ENCODE peak calls at places on chromosomes 16 and 17, in ten cellular contexts. V is choroid plexus epithelial cell, T is Caco-2, X is astrocyte of the spinal cord, H is gastrocnemius medialis, O is left ventricle myocardium inferior, D is left lung, G is cardiac muscle cell, I is breast epithelium, Z is brain microvascular endothelial cell. K is an unnamed sample.

GRCh38 chr17:47895254-47895855 is 681 bp upstream of the SP2 start:
- DNase-seq in X (no peak), Z (no peak), I (no peak), H (peak), V (peak), T (no peak), O (no peak), G (no peak), D (peak), K (no peak)

GRCh38 chr16:21101631-21102420 is 48.8 kb downstream of the DNAH3 start:
- DNase-seq in H (no peak), O (peak), X (peak), D (no peak), Z (peak), G (peak), T (peak), I (no peak), V (peak), K (peak)

GRCh38 chr17:59439711-59440110 is 108.3 kb downstream of the YPEL2 start:
- DNase-seq in I (no peak), H (no peak), T (no peak), X (no peak), D (no peak), O (no peak), V (peak), Z (no peak), G (no peak), K (no peak)

GRCh38 chr17:75750661-75751423 is 14.2 kb downstream of the GALK1 start:
- DNase-seq in T (no peak), G (no peak), H (no peak), O (no peak), I (no peak), Z (no peak), V (no peak), X (no peak), D (no peak), K (no peak)

GRCh38 chr17:8954339-8954738 is 11.2 kb downstream of the PIK3R5 start:
- DNase-seq in V (no peak), I (no peak), O (peak), H (peak), G (no peak), X (no peak), T (no peak), D (peak), Z (no peak), K (no peak)

GRCh38 chr16:78478267-78478821 is 378.9 kb downstream of the WWOX start:
- DNase-seq in X (no peak), Z (no peak), D (no peak), O (no peak), T (no peak), H (no peak), I (no peak), G (no peak), V (peak), K (no peak)

GRCh38 chr17:57260325-57261083 is 4.2 kb downstream of the MSI2 start:
- DNase-seq in T (no peak), O (no peak), D (no peak), V (no peak), H (no peak), Z (no peak), G (no peak), X (no peak), I (no peak), K (no peak)

GRCh38 chr17:43905985-43906852 is 1.1 kb downstream of the MPP2 start:
- DNase-seq in G (peak), D (peak), Z (peak), T (no peak), I (peak), V (peak), X (peak), O (peak), H (peak), K (peak)

GRCh38 chr17:74512041-74512440 is 19.2 kb downstream of the CD300LB start:
- DNase-seq in V (no peak), X (no peak), I (no peak), O (peak), D (no peak), Z (no peak), T (no peak), H (peak), G (peak), K (peak)

GRCh38 chr17:18094409-18094807 is 6.7 kb downstream of the DRG2 start:
- DNase-seq in G (no peak), X (no peak), I (no peak), O (no peak), D (no peak), T (no peak), H (no peak), V (no peak), Z (no peak), K (no peak)

GRCh38 chr16:65725156-65725845 is 603.4 kb upstream of the CDH11 start:
- DNase-seq in Z (peak), O (no peak), G (peak), V (peak), T (no peak), X (peak), D (no peak), I (no peak), H (no peak), K (no peak)

GRCh38 chr16:81716478-81717210 is 62.4 kb upstream of the PLCG2 start:
- DNase-seq in O (peak), H (no peak), Z (no peak), X (no peak), I (no peak), G (no peak), T (no peak), D (no peak), V (no peak), K (no peak)

GRCh38 chr17:73798111-73798748 is 154.0 kb upstream of the SDK2 start:
- DNase-seq in X (peak), D (no peak), O (no peak), Z (peak), I (no peak), T (peak), V (peak), H (no peak), G (peak), K (peak)

GRCh38 chr16:53041196-53041977 is 11.3 kb downstream of the CHD9NB start:
- DNase-seq in Z (no peak), V (peak), X (peak), O (peak), T (peak), D (no peak), I (peak), G (peak), H (peak), K (peak)

GRCh38 chr17:32807577-32807976 is 69.3 kb downstream of the MYO1D start:
- DNase-seq in Z (no peak), D (no peak), T (no peak), I (no peak), G (no peak), O (no peak), H (no peak), V (no peak), X (no peak), K (peak)

GRCh38 chr17:7166873-7167272 is 12.3 kb downstream of the ASGR1 start:
- DNase-seq in X (no peak), T (no peak), I (no peak), Z (no peak), O (no peak), D (no peak), V (no peak), H (no peak), G (no peak), K (no peak)

GRCh38 chr16:26598061-26598460 is 468.7 kb upstream of the C16orf82 start:
- DNase-seq in H (no peak), T (no peak), I (no peak), X (no peak), D (no peak), O (no peak), V (peak), G (no peak), Z (peak), K (no peak)

GRCh38 chr16:78098544-78099371 is 696 bp upstream of the WWOX start:
- DNase-seq in T (no peak), G (no peak), X (no peak), I (no peak), Z (no peak), V (no peak), D (no peak), O (no peak), H (no peak), K (no peak)

GRCh38 chr17:60167095-60167741 is 17.4 kb downstream of the CA4 start:
- DNase-seq in I (no peak), D (no peak), G (no peak), H (no peak), Z (no peak), X (no peak), T (no peak), V (no peak), O (no peak), K (no peak)

GRCh38 chr17:59846391-59847165 is 46.2 kb downstream of the TUBD1 start:
- DNase-seq in G (peak), H (peak), O (peak), Z (peak), V (peak), I (peak), X (peak), T (peak), D (peak), K (peak)

GRCh38 chr16:85334718-85335583 is 222.7 kb upstream of the CIBAR2 start:
- DNase-seq in O (no peak), D (no peak), X (no peak), G (peak), T (peak), V (peak), I (no peak), Z (no peak), H (no peak), K (no peak)

GRCh38 chr16:88700636-88701482 is 5.3 kb downstream of the RNF166 start:
- DNase-seq in Z (peak), I (peak), V (peak), O (peak), T (no peak), H (peak), G (peak), D (peak), X (peak), K (peak)

GRCh38 chr17:74125160-74125559 is 78.3 kb upstream of the RPL38 start:
- DNase-seq in D (no peak), H (no peak), O (no peak), T (peak), V (no peak), I (no peak), G (no peak), X (no peak), Z (no peak), K (no peak)

GRCh38 chr16:17002557-17002956 is 468.2 kb downstream of the XYLT1 start:
- DNase-seq in O (no peak), Z (no peak), T (no peak), X (no peak), H (no peak), V (no peak), G (no peak), I (no peak), D (no peak), K (no peak)

GRCh38 chr17:58337600-58338453 is 9.2 kb upstream of the TSPOAP1 start:
- DNase-seq in G (peak), V (peak), T (peak), H (peak), D (peak), I (peak), X (peak), O (peak), Z (peak), K (peak)
- H3K4me3 ChIP-seq in G (no peak), V (no peak), T (no peak), H (no peak), D (peak), I (no peak), X (no peak), O (peak), Z (no peak), K (no peak)

GRCh38 chr17:64153565-64153964 is 23.6 kb upstream of the ERN1 start:
- DNase-seq in O (no peak), V (no peak), Z (no peak), D (no peak), T (no peak), H (no peak), I (no peak), G (no peak), X (no peak), K (no peak)
- TF ChIP-seq CTCF in O (no peak), V (no peak), Z (no peak), D (no peak), T (no peak), H (no peak), I (no peak), G (no peak), X (no peak), K (no peak)

DNA sequence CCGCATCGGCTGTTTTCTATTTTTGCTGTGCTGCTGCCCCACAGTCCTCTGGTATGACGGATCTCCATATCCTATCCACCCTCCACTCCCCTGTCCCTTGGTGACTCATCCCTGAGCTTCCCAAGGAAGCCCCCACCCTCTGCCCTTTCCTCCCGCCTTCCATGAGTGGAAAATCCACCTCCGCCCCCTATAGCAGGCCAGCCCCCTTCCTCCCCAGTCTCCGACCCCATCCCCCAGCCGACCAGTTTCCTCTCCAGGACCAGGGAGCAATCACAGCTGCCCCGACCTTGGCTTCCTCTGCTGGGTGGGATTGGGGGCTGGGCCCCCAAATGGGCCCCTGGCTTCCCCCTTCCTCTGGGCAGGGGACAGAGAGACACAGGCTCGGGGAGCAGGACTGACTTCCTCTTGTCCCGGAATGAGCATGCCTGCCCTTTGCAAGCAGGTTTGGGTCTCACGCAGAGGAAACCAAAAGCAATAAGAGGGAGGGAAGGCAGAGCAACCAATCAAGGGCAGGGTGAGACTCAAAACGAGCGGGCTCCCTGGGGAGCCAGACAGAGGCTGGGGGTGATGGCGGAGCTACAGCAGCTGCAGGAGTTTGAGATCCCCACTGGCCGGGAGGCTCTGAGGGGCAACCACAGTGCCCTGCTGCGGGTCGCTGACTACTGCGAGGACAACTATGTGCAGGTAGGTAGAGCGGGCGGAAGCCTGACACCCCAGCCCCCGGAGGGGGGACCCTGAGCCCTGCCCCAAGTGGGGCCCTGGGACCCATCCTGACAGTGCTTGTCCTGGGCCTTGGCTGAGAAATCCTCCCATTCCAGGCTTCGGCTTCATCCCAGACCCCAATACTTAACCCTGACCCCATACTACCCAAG is at the start of the genes ABI3 and GNGT2:
- DNase-seq in Z (peak), G (peak), O (peak), V (peak), X (peak), T (peak), H (no peak), I (no peak), D (peak), K (no peak)
- H3K4me3 ChIP-seq in Z (peak), G (no peak), O (peak), V (peak), X (peak), T (no peak), H (peak), I (peak), D (peak), K (no peak)

DNA sequence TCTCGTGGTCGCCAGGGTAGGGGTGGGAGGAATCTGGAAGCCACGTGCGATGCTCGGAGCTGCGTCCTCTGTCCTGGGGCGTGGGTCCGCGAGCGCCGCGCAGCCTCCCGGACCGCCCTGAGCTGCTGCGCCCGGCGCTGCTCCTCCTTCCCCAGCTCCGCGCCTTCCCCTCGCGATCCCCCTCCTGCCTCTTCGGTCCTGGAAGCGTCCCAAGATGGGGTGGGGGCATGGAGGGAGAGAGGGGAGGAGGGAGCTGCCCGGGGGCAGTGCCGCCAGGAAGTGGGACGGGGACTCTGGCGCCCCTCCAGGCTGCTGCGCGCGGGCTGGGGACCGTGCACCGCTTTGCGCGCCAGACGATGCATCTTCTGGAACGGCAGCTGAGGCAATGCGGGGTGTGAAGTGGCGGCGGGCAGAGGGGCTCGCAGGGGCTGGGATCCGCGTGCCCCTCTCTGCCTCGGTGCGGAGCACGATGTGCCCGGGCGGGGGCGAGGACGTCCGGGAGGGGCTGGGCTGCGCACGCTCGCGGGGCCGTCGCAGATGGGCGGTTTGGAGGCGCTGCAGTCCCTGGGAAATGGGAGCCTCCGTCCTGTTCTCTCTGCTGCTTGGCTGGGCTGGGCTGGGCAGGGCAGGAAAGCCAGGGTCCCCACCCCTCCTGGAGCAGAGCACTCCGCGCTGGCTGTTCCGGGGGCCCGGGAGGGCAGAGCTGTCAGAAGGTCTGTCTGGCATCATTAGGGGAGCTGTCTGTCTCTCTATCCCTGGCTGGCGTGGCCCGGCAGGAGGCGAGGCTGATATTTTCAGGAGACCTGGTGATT is 388.0 kb downstream of the SEC14L1 start:
- DNase-seq in I (no peak), Z (no peak), D (no peak), X (no peak), H (no peak), T (no peak), O (peak), V (no peak), G (no peak), K (no peak)
- TF ChIP-seq CTCF in I (no peak), Z (peak), D (no peak), X (no peak), H (no peak), T (no peak), O (no peak), V (no peak), G (no peak), K (no peak)

GRCh38 chr16:13835357-13835756 is 84.6 kb upstream of the ERCC4 start:
- DNase-seq in Z (no peak), G (no peak), D (no peak), V (no peak), H (no peak), X (no peak), T (no peak), I (no peak), O (no peak), K (peak)
- H3K4me3 ChIP-seq in Z (no peak), G (no peak), D (no peak), V (no peak), H (no peak), X (no peak), T (no peak), I (no peak), O (no peak), K (no peak)

GRCh38 chr17:4007346-4008081 is 43.3 kb upstream of the ATP2A3 start:
- DNase-seq in H (no peak), I (no peak), X (no peak), T (no peak), G (no peak), O (no peak), D (no peak), Z (no peak), V (no peak), K (no peak)

GRCh38 chr17:4006745-4007211 is 42.5 kb upstream of the ATP2A3 start:
- DNase-seq in Z (no peak), T (no peak), G (no peak), D (no peak), X (no peak), H (no peak), V (no peak), I (no peak), O (no peak), K (no peak)

GRCh38 chr17:4009164-4009785 is 45.0 kb upstream of the ATP2A3 start:
- DNase-seq in Z (no peak), X (no peak), H (no peak), V (no peak), D (no peak), O (no peak), I (no peak), T (no peak), G (no peak), K (no peak)

GRCh38 chr17:4008496-4009163 is 44.4 kb upstream of the ATP2A3 start:
- DNase-seq in I (no peak), X (no peak), H (no peak), V (peak), G (no peak), T (no peak), Z (no peak), O (no peak), D (no peak), K (no peak)

GRCh38 chr17:4008082-4008435 is 43.8 kb upstream of the ATP2A3 start:
- DNase-seq in Z (no peak), V (peak), I (no peak), T (no peak), O (no peak), D (no peak), G (no peak), H (no peak), X (no peak), K (no peak)
- TF ChIP-seq CTCF in Z (peak), V (peak), I (no peak), T (no peak), O (no peak), D (no peak), G (peak), H (no peak), X (no peak), K (no peak)

GRCh38 chr16:4373909-4374742 is 2.5 kb downstream of the VASN start:
- DNase-seq in V (peak), G (peak), I (peak), T (no peak), D (peak), X (peak), H (peak), Z (peak), O (peak), K (peak)

GRCh38 chr16:4372578-4373355 is 1.1 kb downstream of the VASN start:
- DNase-seq in I (no peak), H (no peak), D (no peak), V (no peak), O (peak), X (no peak), G (peak), T (no peak), Z (peak), K (peak)

GRCh38 chr16:4371481-4372314 is at the start of gene VASN:
- DNase-seq in Z (peak), O (peak), G (peak), X (peak), H (peak), D (peak), T (peak), V (peak), I (peak), K (peak)

GRCh38 chr16:4372315-4372577 is 598 bp downstream of the VASN start:
- DNase-seq in V (no peak), D (no peak), T (no peak), O (no peak), Z (no peak), H (no peak), G (no peak), I (no peak), X (no peak), K (no peak)

GRCh38 chr16:4373356-4373908 is 1.8 kb downstream of the VASN start:
- DNase-seq in H (no peak), D (no peak), T (no peak), X (no peak), O (peak), G (no peak), Z (no peak), I (no peak), V (no peak), K (no peak)
- H3K4me3 ChIP-seq in H (peak), D (peak), T (no peak), X (peak), O (peak), G (peak), Z (peak), I (peak), V (peak), K (peak)

DNA sequence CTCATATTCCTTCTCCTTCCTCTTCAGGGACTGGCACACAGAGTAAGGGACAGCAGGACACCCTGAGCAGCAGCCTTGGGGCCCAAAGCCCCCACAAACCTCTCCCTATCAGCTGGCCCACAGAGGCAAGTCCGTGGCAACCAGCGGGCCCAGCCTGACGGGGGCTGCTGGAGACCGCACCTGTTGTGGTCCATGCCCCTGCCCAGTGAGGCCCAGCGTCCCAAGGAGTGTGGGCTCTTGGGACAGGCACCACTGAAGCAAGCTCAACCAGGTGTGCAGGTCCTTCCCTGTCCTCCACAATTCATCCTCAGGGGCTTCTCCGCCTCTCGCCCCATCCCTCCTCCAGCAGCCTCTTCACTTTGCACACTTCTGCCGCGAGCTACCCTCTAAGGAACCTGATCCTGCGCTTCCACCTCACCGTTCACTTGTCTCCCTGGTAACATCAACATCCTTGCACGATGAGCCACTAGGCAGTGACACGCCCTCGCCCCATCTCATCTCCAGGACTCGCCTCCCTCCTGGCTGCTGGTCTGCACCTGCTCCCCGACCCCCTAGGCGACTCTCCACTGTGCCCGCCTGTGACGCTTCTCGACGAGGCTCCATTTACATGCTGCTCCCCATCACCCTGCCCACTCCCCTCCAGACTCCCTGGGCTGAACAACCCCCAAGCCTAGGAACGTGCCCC is 12.7 kb downstream of the MNT start:
- DNase-seq in T (no peak), X (no peak), Z (no peak), G (no peak), I (no peak), D (no peak), V (no peak), O (no peak), H (no peak), K (no peak)
- TF ChIP-seq CTCF in T (no peak), X (no peak), Z (no peak), G (no peak), I (no peak), D (no peak), V (no peak), O (no peak), H (no peak), K (no peak)

K was measured in AG10803.